ENCODE peak calls at places on chromosomes 13 and 19, in six cellular contexts. F is iris pigment epithelial cell, Z is HCT116, U is psoas muscle, R is mesothelial cell of epicardium, O is MG63. X is an unnamed sample.

GRCh38 chr19:18915639-18916038 is 3.5 kb downstream of the COPE start:
- DNase-seq in F (peak), Z (peak), U (peak), R (no peak), O (peak), X (peak)

GRCh38 chr19:17948967-17949930 is 16.4 kb downstream of the CCDC124 start:
- DNase-seq in F (no peak), Z (no peak), U (no peak), R (no peak), O (no peak), X (no peak)

GRCh38 chr19:4577020-4577782 is 17.7 kb upstream of the SEMA6B start:
- DNase-seq in F (no peak), Z (no peak), U (no peak), R (no peak), O (no peak), X (no peak)

GRCh38 chr19:13014101-13014920 is 19.0 kb downstream of the NFIX start:
- DNase-seq in F (no peak), Z (no peak), U (no peak), R (no peak), O (peak), X (no peak)

GRCh38 chr19:56671613-56671994 is at the start of gene ZNF835:
- DNase-seq in F (peak), Z (no peak), U (peak), R (no peak), O (no peak), X (peak)

GRCh38 chr13:40438999-40439797 is 227.2 kb downstream of the FOXO1 start:
- DNase-seq in F (peak), Z (no peak), U (no peak), R (no peak), O (no peak), X (peak)

GRCh38 chr19:7224205-7224833 is 69.9 kb downstream of the INSR start:
- DNase-seq in F (peak), Z (no peak), U (no peak), R (no peak), O (peak), X (no peak)

GRCh38 chr19:14476663-14477401 is 1.7 kb upstream of the PTGER1 start:
- DNase-seq in F (peak), Z (peak), U (peak), R (no peak), O (peak), X (no peak)

GRCh38 chr19:12664406-12665280 is 1.9 kb downstream of the MAN2B1 start:
- DNase-seq in F (no peak), Z (no peak), U (no peak), R (no peak), O (peak), X (no peak)

GRCh38 chr13:79775830-79776229 is 294.9 kb downstream of the NDFIP2 start:
- DNase-seq in F (peak), Z (peak), U (no peak), R (no peak), O (peak), X (no peak)

GRCh38 chr13:102948006-102948405 is 102.2 kb downstream of the ERCC5 start:
- DNase-seq in F (peak), Z (no peak), U (no peak), R (no peak), O (no peak), X (no peak)

GRCh38 chr13:26601669-26602068 is 44.2 kb downstream of the WASF3 start:
- DNase-seq in F (peak), Z (no peak), U (no peak), R (no peak), O (peak), X (no peak)

GRCh38 chr13:50353651-50354415 is 338.6 kb downstream of the KCNRG start:
- DNase-seq in F (peak), Z (no peak), U (no peak), R (no peak), O (no peak), X (no peak)

X was measured in naive thymus-derived CD8-positive, alpha-beta T cell.